ENCODE peak calls at places on chromosomes 16 and 17, in seven cellular contexts. R is epithelial cell of esophagus, N is HFF-Myc, T is tibial artery, G is NB4, D is astrocyte of the spinal cord, B is ovary. J is an unnamed sample.

GRCh38 chr17:76716834-76717205 is 6.1 kb upstream of the MXRA7 start:
- DNase-seq in R (peak), N (no peak), T (peak), G (peak), D (peak), B (no peak), J (peak)

GRCh38 chr16:81808933-81809480 is 29.9 kb downstream of the PLCG2 start:
- DNase-seq in R (no peak), N (no peak), T (no peak), G (peak), D (no peak), B (no peak), J (no peak)

GRCh38 chr17:41067281-41067680 is 1.6 kb upstream of the KRTAP2-4 start:
- DNase-seq in R (no peak), N (peak), T (no peak), G (no peak), D (no peak), B (no peak), J (no peak)

GRCh38 chr17:69466905-69467630 is 52.6 kb downstream of the MAP2K6 start:
- DNase-seq in R (peak), N (peak), T (no peak), G (no peak), D (peak), B (no peak), J (peak)

GRCh38 chr17:54408741-54409140 is 491.9 kb upstream of the TOM1L1 start:
- DNase-seq in R (peak), N (no peak), T (no peak), G (no peak), D (no peak), B (no peak), J (no peak)

GRCh38 chr17:4772235-4772613 is 538 bp downstream of the TM4SF5 start:
- DNase-seq in R (no peak), N (no peak), T (no peak), G (no peak), D (no peak), B (no peak), J (no peak)

GRCh38 chr16:3171855-3172593 is 16.0 kb upstream of the OR1F1 start:
- DNase-seq in R (peak), N (no peak), T (no peak), G (peak), D (no peak), B (no peak), J (no peak)

GRCh38 chr16:14307623-14308356 is 236.7 kb downstream of the MRTFB start:
- DNase-seq in R (peak), N (no peak), T (peak), G (peak), D (no peak), B (no peak), J (no peak)

GRCh38 chr17:59073972-59074371 is 32.7 kb downstream of the TRIM37 start:
- DNase-seq in R (no peak), N (no peak), T (no peak), G (no peak), D (no peak), B (no peak), J (no peak)

GRCh38 chr17:69059458-69060205 is 1.1 kb downstream of the ABCA9 start:
- DNase-seq in R (no peak), N (no peak), T (no peak), G (no peak), D (peak), B (no peak), J (no peak)

GRCh38 chr17:82601447-82602000 is 46.7 kb downstream of the WDR45B start:
- DNase-seq in R (no peak), N (no peak), T (no peak), G (no peak), D (no peak), B (no peak), J (no peak)

GRCh38 chr16:24988137-24988535 is 27.0 kb downstream of the ARHGAP17 start:
- DNase-seq in R (no peak), N (no peak), T (no peak), G (no peak), D (no peak), B (no peak), J (no peak)

GRCh38 chr17:69609495-69610315 is 195.2 kb downstream of the MAP2K6 start:
- DNase-seq in R (peak), N (no peak), T (no peak), G (peak), D (peak), B (no peak), J (no peak)

GRCh38 chr16:24800586-24800985 is 45.2 kb upstream of the SLC5A11 start:
- DNase-seq in R (peak), N (no peak), T (no peak), G (no peak), D (peak), B (no peak), J (no peak)

GRCh38 chr16:27223701-27224100 is 20.4 kb downstream of the KDM8 start:
- DNase-seq in R (no peak), N (no peak), T (no peak), G (no peak), D (no peak), B (peak), J (no peak)

GRCh38 chr16:57761957-57762356 is 26.4 kb downstream of the KATNB1 start:
- DNase-seq in R (no peak), N (no peak), T (no peak), G (no peak), D (no peak), B (no peak), J (no peak)

GRCh38 chr17:61551255-61551742 is 39.7 kb downstream of the NACA2 start:
- DNase-seq in R (peak), N (peak), T (no peak), G (peak), D (peak), B (no peak), J (peak)

GRCh38 chr16:1183235-1183907 is 30.5 kb downstream of the CACNA1H start:
- DNase-seq in R (no peak), N (no peak), T (peak), G (no peak), D (peak), B (peak), J (no peak)

GRCh38 chr17:66829883-66830282 is 5.0 kb upstream of the CACNG5 start:
- DNase-seq in R (no peak), N (no peak), T (peak), G (no peak), D (no peak), B (no peak), J (no peak)

GRCh38 chr17:64129765-64130558 is at the start of gene ERN1:
- DNase-seq in R (peak), N (peak), T (peak), G (peak), D (peak), B (peak), J (peak)

GRCh38 chr17:67994827-67995567 is 1.3 kb downstream of the C17orf58 start:
- DNase-seq in R (peak), N (peak), T (no peak), G (peak), D (peak), B (no peak), J (no peak)
- TF ChIP-seq CTCF in R (no peak), N (no peak), T (no peak), G (no peak), D (no peak), B (no peak), J (no peak)

GRCh38 chr17:1643999-1644492 is 1.5 kb downstream of the SCARF1 start:
- DNase-seq in R (no peak), N (no peak), T (no peak), G (no peak), D (no peak), B (no peak), J (no peak)
- H3K4me3 ChIP-seq in R (peak), N (no peak), T (peak), G (no peak), D (no peak), B (peak), J (no peak)

GRCh38 chr16:20774703-20775362 is 11.0 kb downstream of the ACSM3 start:
- DNase-seq in R (peak), N (peak), T (no peak), G (peak), D (peak), B (peak), J (no peak)
- TF ChIP-seq CTCF in R (peak), N (peak), T (no peak), G (peak), D (peak), B (no peak), J (peak)

GRCh38 chr17:75272848-75273184 is 1.8 kb upstream of the MIF4GD start:
- DNase-seq in R (no peak), N (no peak), T (no peak), G (no peak), D (no peak), B (no peak), J (no peak)
- H3K4me3 ChIP-seq in R (no peak), N (no peak), T (no peak), G (no peak), D (no peak), B (no peak), J (no peak)

DNA sequence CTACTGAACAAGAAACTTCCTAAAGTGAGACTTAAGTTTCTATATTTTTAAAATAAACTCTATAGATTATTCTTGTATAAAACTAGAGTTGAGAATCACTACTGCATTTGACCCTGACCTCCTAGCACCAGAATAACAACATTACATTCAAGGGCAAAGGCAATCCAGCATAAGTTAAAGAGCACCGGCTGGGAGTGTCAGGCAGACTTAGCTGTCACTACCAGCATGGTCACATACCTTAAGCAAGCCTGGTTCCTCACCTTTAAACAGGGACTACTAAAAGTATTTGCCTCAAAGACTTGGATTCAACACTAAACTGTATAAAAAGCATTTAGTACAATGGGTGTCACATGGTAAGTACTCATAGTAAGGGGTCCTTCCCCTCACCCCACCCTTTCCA is 90.4 kb downstream of the SSH2 start:
- DNase-seq in R (no peak), N (no peak), T (no peak), G (no peak), D (no peak), B (no peak), J (no peak)
- TF ChIP-seq CTCF in R (no peak), N (no peak), T (no peak), G (no peak), D (no peak), B (no peak), J (no peak)

GRCh38 chr16:10983175-10983558 is 38.8 kb downstream of the CLEC16A start:
- DNase-seq in R (peak), N (no peak), T (no peak), G (no peak), D (no peak), B (no peak), J (no peak)
- H3K4me3 ChIP-seq in R (no peak), N (no peak), T (no peak), G (no peak), D (no peak), B (no peak), J (no peak)

J was measured in astrocyte of the cerebellum.